ENCODE peak calls at places on chromosomes 11 and 22, in six cellular contexts. One of them, this sample, is unnamed.

GRCh38 chr22:50276143-50276542 is 6.0 kb upstream of the MAPK11 start:
- DNase-seq in H9: peak; percentile 54
- DNase-seq in trophoblast cell: peak; percentile 58
- DNase-seq in neuronal stem cell: no peak
- DNase-seq in H1: no peak
- DNase-seq in mesenchymal stem cell: no peak
- DNase-seq in this sample: peak; percentile 43

GRCh38 chr22:26903030-26903856 is 245.9 kb downstream of the MIAT start:
- DNase-seq in neuronal stem cell: peak; percentile 47
- DNase-seq in mesenchymal stem cell: no peak
- DNase-seq in trophoblast cell: no peak
- DNase-seq in H1: no peak
- DNase-seq in H9: peak; percentile 56
- DNase-seq in this sample: no peak

GRCh38 chr11:36123353-36124220 is 165.6 kb downstream of the COMMD9 start:
- DNase-seq in trophoblast cell: no peak
- DNase-seq in H9: no peak
- DNase-seq in mesenchymal stem cell: no peak
- DNase-seq in neuronal stem cell: no peak
- DNase-seq in H1: no peak
- DNase-seq in this sample: no peak

GRCh38 chr11:82692981-82693380 is 40.7 kb downstream of the FAM181B start:
- DNase-seq in H1: no peak
- DNase-seq in mesenchymal stem cell: no peak
- DNase-seq in H9: no peak
- DNase-seq in trophoblast cell: no peak
- DNase-seq in neuronal stem cell: no peak
- DNase-seq in this sample: no peak

GRCh38 chr22:30286813-30287625 is 2.3 kb downstream of the CASTOR1 start:
- DNase-seq in mesenchymal stem cell: peak; percentile 55
- DNase-seq in neuronal stem cell: peak; percentile 62
- DNase-seq in H1: peak; percentile 67
- DNase-seq in trophoblast cell: peak; percentile 77
- DNase-seq in H9: peak; percentile 88
- DNase-seq in this sample: peak; percentile 46

GRCh38 chr11:1866776-1867175 is 13.9 kb downstream of the LSP1 start:
- DNase-seq in H1: no peak
- DNase-seq in neuronal stem cell: no peak
- DNase-seq in trophoblast cell: no peak
- DNase-seq in mesenchymal stem cell: no peak
- DNase-seq in H9: no peak
- DNase-seq in this sample: no peak

GRCh38 chr11:76823481-76824028 is 37.2 kb upstream of the ACER3 start:
- DNase-seq in mesenchymal stem cell: peak; percentile 82
- DNase-seq in neuronal stem cell: no peak
- DNase-seq in H9: peak; percentile 43
- DNase-seq in trophoblast cell: peak; percentile 89
- DNase-seq in H1: no peak
- DNase-seq in this sample: peak; percentile 76

GRCh38 chr22:48629631-48630443 is 1197.8 kb downstream of the BRD1 start:
- DNase-seq in H9: no peak
- DNase-seq in neuronal stem cell: no peak
- DNase-seq in H1: no peak
- DNase-seq in trophoblast cell: no peak
- DNase-seq in mesenchymal stem cell: no peak
- DNase-seq in this sample: no peak

GRCh38 chr11:1050581-1051355 is 14.2 kb upstream of the MUC6 start:
- DNase-seq in neuronal stem cell: peak; percentile 52
- DNase-seq in mesenchymal stem cell: peak; percentile 44
- DNase-seq in H1: peak; percentile 49
- DNase-seq in H9: peak; percentile 81
- DNase-seq in trophoblast cell: peak; percentile 87
- DNase-seq in this sample: peak; percentile 18

GRCh38 chr11:46341454-46341853 is 5.8 kb upstream of the DGKZ start:
- DNase-seq in H1: no peak
- DNase-seq in mesenchymal stem cell: no peak
- DNase-seq in neuronal stem cell: no peak
- DNase-seq in trophoblast cell: no peak
- DNase-seq in H9: no peak
- DNase-seq in this sample: no peak
- H3K18ac ChIP-seq in H1: peak overlapping the region; percentile 68
- H3K18ac ChIP-seq in mesenchymal stem cell: peak overlapping the region; percentile 11
- H3K18ac ChIP-seq in neuronal stem cell: no peak overlapping the region
- H3K18ac ChIP-seq in trophoblast cell: peak overlapping the region; percentile 17
- H3K18ac ChIP-seq in H9: no peak overlapping the region
- H3K18ac ChIP-seq in this sample: no peak overlapping the region

GRCh38 chr22:28448625-28449024 is 231.0 kb downstream of the TTC28 start:
- DNase-seq in H1: no peak
- DNase-seq in mesenchymal stem cell: no peak
- DNase-seq in trophoblast cell: no peak
- DNase-seq in H9: no peak
- DNase-seq in neuronal stem cell: no peak
- DNase-seq in this sample: no peak

GRCh38 chr22:28450109-28450508 is 229.5 kb downstream of the TTC28 start:
- DNase-seq in H9: no peak
- DNase-seq in mesenchymal stem cell: no peak
- DNase-seq in neuronal stem cell: no peak
- DNase-seq in H1: no peak
- DNase-seq in trophoblast cell: no peak
- DNase-seq in this sample: peak; percentile 9

GRCh38 chr22:28454431-28455064 is 225.1 kb downstream of the TTC28 start:
- DNase-seq in mesenchymal stem cell: no peak
- DNase-seq in H1: no peak
- DNase-seq in neuronal stem cell: no peak
- DNase-seq in trophoblast cell: no peak
- DNase-seq in H9: no peak
- DNase-seq in this sample: no peak
- H3K14ac ChIP-seq in mesenchymal stem cell: no peak overlapping the region
- H3K14ac ChIP-seq in H1: no peak overlapping the region
- H3K14ac ChIP-seq in neuronal stem cell: no peak overlapping the region
- H3K14ac ChIP-seq in trophoblast cell: no peak overlapping the region
- H3K14ac ChIP-seq in H9: no peak overlapping the region
- H3K14ac ChIP-seq in this sample: no peak overlapping the region

GRCh38 chr11:9663699-9664275 is at the start of gene SWAP70:
- DNase-seq in H1: peak; percentile 63
- DNase-seq in neuronal stem cell: peak; percentile 80
- DNase-seq in H9: peak; percentile 95
- DNase-seq in mesenchymal stem cell: peak; percentile 87
- DNase-seq in trophoblast cell: peak; percentile 95
- DNase-seq in this sample: peak; percentile 82
- H2BK120ac ChIP-seq in H1: no peak within 1 kb of the TSS
- H2BK120ac ChIP-seq in neuronal stem cell: no peak within 1 kb of the TSS
- H2BK120ac ChIP-seq in H9: no peak within 1 kb of the TSS
- H2BK120ac ChIP-seq in mesenchymal stem cell: peak within 1 kb of the TSS; percentile 93
- H2BK120ac ChIP-seq in trophoblast cell: peak within 1 kb of the TSS; percentile 87
- H2BK120ac ChIP-seq in this sample: peak within 1 kb of the TSS; percentile 69

GRCh38 chr11:100949443-100949842 is 180.2 kb downstream of the PGR start:
- DNase-seq in neuronal stem cell: no peak
- DNase-seq in mesenchymal stem cell: no peak
- DNase-seq in H9: no peak
- DNase-seq in trophoblast cell: no peak
- DNase-seq in H1: no peak
- DNase-seq in this sample: no peak
- H3K18ac ChIP-seq in neuronal stem cell: no peak overlapping the region
- H3K18ac ChIP-seq in mesenchymal stem cell: no peak overlapping the region
- H3K18ac ChIP-seq in H9: no peak overlapping the region
- H3K18ac ChIP-seq in trophoblast cell: no peak overlapping the region
- H3K18ac ChIP-seq in H1: no peak overlapping the region
- H3K18ac ChIP-seq in this sample: no peak overlapping the region

DNA sequence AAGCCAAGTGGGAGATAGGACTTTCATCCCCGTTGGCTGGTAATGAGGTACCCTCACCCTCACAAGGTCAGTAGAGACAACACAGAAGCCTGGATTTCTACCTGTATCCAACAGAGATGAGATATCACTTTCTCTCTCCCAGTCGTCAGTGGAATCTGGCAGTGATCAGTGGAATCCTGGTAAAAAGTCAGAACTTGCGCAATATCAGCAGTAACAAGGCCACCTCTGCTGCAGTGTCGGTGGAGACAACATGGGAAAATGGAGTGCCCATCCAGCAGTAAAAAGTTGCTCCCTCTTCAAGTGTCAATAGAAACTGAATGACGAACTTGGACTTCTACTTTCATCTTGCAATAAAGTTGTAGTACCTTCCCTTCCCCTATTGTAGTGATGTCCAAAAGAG is 615.9 kb downstream of the ETS1 start:
- DNase-seq in H1: no peak
- DNase-seq in H9: no peak
- DNase-seq in neuronal stem cell: no peak
- DNase-seq in mesenchymal stem cell: no peak
- DNase-seq in trophoblast cell: peak; percentile 18
- DNase-seq in this sample: no peak
- H3K14ac ChIP-seq in H1: no peak overlapping the region
- H3K14ac ChIP-seq in H9: no peak overlapping the region
- H3K14ac ChIP-seq in neuronal stem cell: no peak overlapping the region
- H3K14ac ChIP-seq in mesenchymal stem cell: no peak overlapping the region
- H3K14ac ChIP-seq in trophoblast cell: no peak overlapping the region
- H3K14ac ChIP-seq in this sample: no peak overlapping the region

GRCh38 chr11:69201048-69201365 is 45.3 kb downstream of the SMIM38 start:
- DNase-seq in trophoblast cell: no peak
- DNase-seq in mesenchymal stem cell: no peak
- DNase-seq in neuronal stem cell: no peak
- DNase-seq in H9: no peak
- DNase-seq in H1: no peak
- DNase-seq in this sample: no peak

GRCh38 chr11:69200331-69201047 is 44.8 kb downstream of the SMIM38 start:
- DNase-seq in mesenchymal stem cell: no peak
- DNase-seq in H1: no peak
- DNase-seq in trophoblast cell: no peak
- DNase-seq in H9: no peak
- DNase-seq in neuronal stem cell: peak; percentile 24
- DNase-seq in this sample: no peak

GRCh38 chr11:69196322-69197169 is 40.8 kb downstream of the SMIM38 start:
- DNase-seq in H1: no peak
- DNase-seq in H9: no peak
- DNase-seq in trophoblast cell: no peak
- DNase-seq in neuronal stem cell: no peak
- DNase-seq in mesenchymal stem cell: no peak
- DNase-seq in this sample: no peak

GRCh38 chr11:69199583-69200295 is 44.0 kb downstream of the SMIM38 start:
- DNase-seq in H9: no peak
- DNase-seq in H1: no peak
- DNase-seq in trophoblast cell: no peak
- DNase-seq in neuronal stem cell: no peak
- DNase-seq in mesenchymal stem cell: no peak
- DNase-seq in this sample: no peak

DNA sequence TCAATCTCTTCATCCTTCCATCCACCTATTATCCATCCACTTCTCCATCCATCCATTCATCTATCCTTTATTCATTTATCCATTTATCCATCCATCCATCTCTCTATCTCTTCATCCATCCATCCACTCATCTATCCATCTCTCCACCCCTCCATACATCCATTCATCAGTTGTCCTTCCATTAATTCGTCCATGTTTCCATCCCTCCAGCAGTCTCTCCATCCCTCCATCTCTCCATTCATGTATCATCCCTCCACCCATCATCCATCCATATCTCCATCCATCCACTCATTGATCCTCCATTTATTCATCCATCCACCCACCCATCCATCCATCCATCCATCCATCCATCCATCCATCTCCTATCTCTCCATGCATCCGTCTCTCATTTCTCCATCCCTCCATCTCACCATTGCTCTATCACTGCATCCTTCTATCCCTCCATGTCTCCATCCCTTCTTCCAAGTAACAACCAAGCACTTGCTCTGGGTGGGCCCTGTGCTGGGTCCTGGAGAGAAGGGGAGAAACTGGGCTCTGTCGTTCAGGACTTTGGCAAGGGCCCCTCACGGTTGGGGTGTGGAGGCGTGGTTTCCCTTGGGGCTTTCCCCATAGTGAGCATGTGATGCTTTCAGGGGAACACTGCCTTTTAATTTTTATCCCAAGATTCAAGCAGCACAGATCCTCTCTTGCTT is 43.3 kb downstream of the SMIM38 start:
- DNase-seq in trophoblast cell: no peak
- DNase-seq in neuronal stem cell: no peak
- DNase-seq in H1: no peak
- DNase-seq in mesenchymal stem cell: no peak
- DNase-seq in H9: no peak
- DNase-seq in this sample: no peak
- H2BK120ac ChIP-seq in trophoblast cell: no peak overlapping the region
- H2BK120ac ChIP-seq in neuronal stem cell: no peak overlapping the region
- H2BK120ac ChIP-seq in H1: no peak overlapping the region
- H2BK120ac ChIP-seq in mesenchymal stem cell: no peak overlapping the region
- H2BK120ac ChIP-seq in H9: no peak overlapping the region
- H2BK120ac ChIP-seq in this sample: no peak overlapping the region

GRCh38 chr11:45802531-45803317 is 2.2 kb upstream of the SLC35C1 start:
- DNase-seq in trophoblast cell: no peak
- DNase-seq in H9: no peak
- DNase-seq in mesenchymal stem cell: no peak
- DNase-seq in H1: no peak
- DNase-seq in neuronal stem cell: no peak
- DNase-seq in this sample: no peak

GRCh38 chr11:45804806-45805304 is at the start of gene SLC35C1:
- DNase-seq in neuronal stem cell: peak; percentile 91
- DNase-seq in trophoblast cell: peak; percentile 96
- DNase-seq in mesenchymal stem cell: peak; percentile 95
- DNase-seq in H1: peak; percentile 86
- DNase-seq in H9: peak; percentile 96
- DNase-seq in this sample: peak; percentile 90

GRCh38 chr11:45805305-45806071 is 539 bp downstream of the SLC35C1 start:
- DNase-seq in mesenchymal stem cell: peak; percentile 86
- DNase-seq in trophoblast cell: peak; percentile 45
- DNase-seq in neuronal stem cell: peak; percentile 26
- DNase-seq in H1: no peak
- DNase-seq in H9: peak; percentile 57
- DNase-seq in this sample: peak; percentile 78

GRCh38 chr11:45806072-45806933 is 1.4 kb downstream of the SLC35C1 start:
- DNase-seq in trophoblast cell: peak; percentile 83
- DNase-seq in H1: no peak
- DNase-seq in mesenchymal stem cell: no peak
- DNase-seq in H9: no peak
- DNase-seq in neuronal stem cell: no peak
- DNase-seq in this sample: no peak

GRCh38 chr11:45803981-45804805 is 756 bp upstream of the SLC35C1 start:
- DNase-seq in H9: peak; percentile 82
- DNase-seq in mesenchymal stem cell: peak; percentile 81
- DNase-seq in neuronal stem cell: peak; percentile 54
- DNase-seq in H1: no peak
- DNase-seq in trophoblast cell: peak; percentile 41
- DNase-seq in this sample: peak; percentile 33
- H3K18ac ChIP-seq in H9: no peak overlapping the region
- H3K18ac ChIP-seq in mesenchymal stem cell: peak overlapping the region; percentile 65
- H3K18ac ChIP-seq in neuronal stem cell: peak overlapping the region; percentile 97
- H3K18ac ChIP-seq in H1: peak overlapping the region; percentile 62
- H3K18ac ChIP-seq in trophoblast cell: peak overlapping the region; percentile 63
- H3K18ac ChIP-seq in this sample: peak overlapping the region; percentile 14

GRCh38 chr11:72605958-72606357 is 68.3 kb downstream of the PDE2A start:
- DNase-seq in H9: no peak
- DNase-seq in H1: no peak
- DNase-seq in neuronal stem cell: no peak
- DNase-seq in mesenchymal stem cell: no peak
- DNase-seq in trophoblast cell: no peak
- DNase-seq in this sample: no peak
- H3K14ac ChIP-seq in H9: no peak overlapping the region
- H3K14ac ChIP-seq in H1: no peak overlapping the region
- H3K14ac ChIP-seq in neuronal stem cell: no peak overlapping the region
- H3K14ac ChIP-seq in mesenchymal stem cell: no peak overlapping the region
- H3K14ac ChIP-seq in trophoblast cell: no peak overlapping the region
- H3K14ac ChIP-seq in this sample: no peak overlapping the region